ENCODE peak calls at places on chromosomes 4 and X, in ten cellular contexts. M is IMR-90, J is ovary, H is HCT116, C is breast epithelium, U is adrenal gland, L is sigmoid colon, W is H1, N is right lobe of liver, Q is heart left ventricle. I is an unnamed sample.

GRCh38 chr4:72283357-72283756 is 251.6 kb downstream of the NPFFR2 start:
- DNase-seq in M (no peak), J (no peak), H (no peak), C (no peak), U (no peak), L (no peak), W (no peak), N (no peak), Q (no peak), I (no peak)

GRCh38 chr4:75673027-75673958 is at the start of gene G3BP2:
- DNase-seq in M (peak), J (peak), H (peak), C (peak), U (peak), L (peak), W (peak), N (peak), Q (peak), I (peak)

GRCh38 chr4:83115000-83115399 is 471 bp upstream of the PLAC8 start:
- DNase-seq in M (peak), J (no peak), H (no peak), C (no peak), U (no peak), L (no peak), W (no peak), N (no peak), Q (no peak), I (no peak)

GRCh38 chr4:86972997-86973396 is 38.2 kb downstream of the AFF1 start:
- DNase-seq in M (no peak), J (peak), H (no peak), C (peak), U (no peak), L (no peak), W (no peak), N (peak), Q (peak), I (no peak)

GRCh38 chrX:109352121-109352556 is 129.7 kb downstream of the GUCY2F start:
- DNase-seq in M (no peak), J (peak), H (no peak), C (no peak), U (peak), L (no peak), W (no peak), N (peak), Q (peak), I (no peak)

GRCh38 chr4:98625920-98626319 is 32.5 kb downstream of the TSPAN5 start:
- DNase-seq in M (no peak), J (no peak), H (peak), C (no peak), U (no peak), L (no peak), W (no peak), N (no peak), Q (no peak), I (no peak)

GRCh38 chr4:165385124-165385523 is 6.3 kb downstream of the CPE start:
- DNase-seq in M (no peak), J (no peak), H (no peak), C (no peak), U (no peak), L (no peak), W (no peak), N (no peak), Q (no peak), I (no peak)

GRCh38 chr4:106450249-106450648 is 81.7 kb upstream of the GIMD1 start:
- DNase-seq in M (no peak), J (no peak), H (no peak), C (no peak), U (no peak), L (no peak), W (no peak), N (no peak), Q (no peak), I (no peak)

GRCh38 chr4:153067376-153067775 is 131.3 kb downstream of the FHDC1 start:
- DNase-seq in M (peak), J (no peak), H (no peak), C (no peak), U (peak), L (no peak), W (no peak), N (no peak), Q (no peak), I (peak)

GRCh38 chr4:56626420-56626819 is 54.7 kb downstream of the HOPX start:
- DNase-seq in M (no peak), J (no peak), H (no peak), C (no peak), U (no peak), L (no peak), W (no peak), N (no peak), Q (no peak), I (no peak)
- TF ChIP-seq POLR2A in M (no peak), J (no peak), H (no peak), C (no peak), U (no peak), L (no peak), W (no peak), N (no peak), Q (no peak), I (no peak)

DNA sequence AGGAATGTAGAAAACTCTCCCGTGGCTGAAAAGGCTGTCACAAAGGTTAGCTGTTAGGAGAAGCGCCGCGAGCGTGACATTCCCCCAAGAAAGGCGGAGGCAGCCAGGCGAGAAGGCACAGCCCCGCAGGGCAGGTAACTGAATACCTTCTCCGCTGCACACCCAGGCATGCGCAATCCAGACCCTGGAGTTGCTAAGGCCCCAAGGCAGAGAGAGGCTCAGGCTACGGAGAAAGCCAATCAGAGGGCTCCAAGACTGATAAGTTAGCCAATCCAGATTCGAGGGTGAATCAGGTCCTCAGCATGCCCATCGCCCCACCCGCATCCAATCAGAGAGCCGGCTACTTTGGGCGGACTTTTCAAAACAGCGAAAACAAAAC is 485 bp upstream of the CCNG2 start:
- DNase-seq in M (peak), J (peak), H (peak), C (peak), U (peak), L (peak), W (peak), N (peak), Q (peak), I (peak)
- TF ChIP-seq POLR2A in M (no peak), J (no peak), H (peak), C (peak), U (peak), L (no peak), W (no peak), N (peak), Q (no peak), I (peak)

DNA sequence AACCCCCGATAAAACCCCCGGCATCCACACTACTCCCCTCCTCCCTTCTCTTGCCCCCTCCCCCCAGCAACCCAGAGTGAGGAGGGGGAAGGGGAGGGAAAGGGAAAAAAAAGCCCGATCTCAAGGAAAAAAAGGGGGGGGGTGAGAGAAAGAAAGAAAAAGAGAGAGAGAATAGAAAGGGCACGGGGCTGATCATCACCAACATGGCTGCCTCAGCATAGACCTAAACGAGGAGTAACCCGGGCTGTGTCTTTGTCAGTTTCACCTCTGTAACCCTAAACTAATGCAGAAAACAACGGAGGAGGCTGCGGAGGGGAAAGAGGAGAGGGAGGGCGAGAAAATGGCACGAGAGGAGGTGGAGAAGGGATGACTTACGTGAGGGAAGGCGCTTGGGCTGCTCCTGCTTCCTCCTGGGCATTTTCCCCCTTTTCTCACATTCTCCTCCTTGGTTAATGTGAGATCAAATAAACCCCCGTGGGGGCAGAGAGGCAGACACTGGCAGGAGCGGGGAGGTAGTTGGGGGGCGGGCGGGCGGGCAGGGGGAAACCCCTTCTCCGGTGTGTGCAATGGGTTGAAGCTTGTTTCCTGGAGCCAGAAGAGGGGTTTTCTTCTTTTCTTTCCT is 522 bp downstream of the ZNF827 start:
- DNase-seq in M (peak), J (peak), H (no peak), C (no peak), U (peak), L (no peak), W (no peak), N (no peak), Q (no peak), I (no peak)
- TF ChIP-seq POLR2A in M (no peak), J (no peak), H (no peak), C (no peak), U (no peak), L (no peak), W (no peak), N (no peak), Q (no peak), I (peak)

DNA sequence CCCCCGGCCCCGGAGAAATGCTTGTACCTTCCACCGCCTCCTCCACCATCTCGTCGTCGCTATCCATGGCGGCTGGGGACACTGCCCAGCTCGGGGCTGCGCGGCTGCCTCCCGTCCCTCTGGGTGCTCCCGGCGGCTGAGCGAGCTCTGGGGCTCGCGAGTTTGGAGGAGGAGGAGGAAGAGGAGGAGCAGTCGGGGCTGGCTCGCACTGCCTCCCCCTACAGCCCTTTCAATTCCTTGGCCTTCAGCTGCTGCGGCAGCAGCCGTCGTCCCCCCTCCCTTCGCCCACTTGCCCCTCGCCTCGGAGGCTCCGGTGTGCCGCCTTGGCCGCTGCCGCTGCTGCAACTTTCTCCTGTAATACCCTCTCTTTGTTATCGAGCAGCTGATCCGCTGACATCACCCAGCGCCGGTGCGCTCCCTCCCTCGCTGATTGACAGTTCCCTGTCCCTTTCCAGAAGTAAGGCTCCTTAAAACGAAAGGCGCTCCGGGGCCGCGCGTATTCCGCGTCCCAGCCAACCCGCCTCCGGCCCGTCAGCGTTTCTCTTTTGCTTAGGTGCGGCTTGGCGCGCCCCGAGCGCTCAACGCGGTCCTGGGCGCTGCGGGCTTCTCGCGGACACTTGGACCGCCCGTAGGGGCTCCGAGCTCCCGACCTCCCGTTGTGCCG is at the start of gene SETD7:
- DNase-seq in M (peak), J (peak), H (peak), C (peak), U (peak), L (peak), W (peak), N (peak), Q (peak), I (peak)
- TF ChIP-seq POLR2A in M (peak), J (peak), H (peak), C (peak), U (peak), L (peak), W (peak), N (peak), Q (no peak), I (peak)

GRCh38 chrX:55030490-55031285 is at the start of gene ALAS2:
- DNase-seq in M (no peak), J (no peak), H (no peak), C (no peak), U (no peak), L (no peak), W (no peak), N (no peak), Q (no peak), I (no peak)
- TF ChIP-seq POLR2A in M (no peak), J (no peak), H (no peak), C (no peak), U (no peak), L (no peak), W (no peak), N (no peak), Q (no peak), I (no peak)

GRCh38 chrX:47658684-47659515 is at the start of gene UXT:
- DNase-seq in M (peak), J (peak), H (peak), C (peak), U (peak), L (peak), W (peak), N (peak), Q (peak), I (peak)
- TF ChIP-seq POLR2A in M (peak), J (peak), H (peak), C (peak), U (peak), L (peak), W (peak), N (peak), Q (no peak), I (peak)

I was measured in H54.